ENCODE peak calls at places on chromosomes 16 and 17, in seven cellular contexts. A is RWPE2; V is BJ; F is PC-3; O is CD8-positive, alpha-beta memory T cell; G is AG10803; Y is GM12865. W is an unnamed sample.

GRCh38 chr16:1458336-1458976 is 14.1 kb upstream of the CCDC154 start:
- DNase-seq in A (peak), V (peak), F (no peak), O (no peak), G (peak), Y (peak), W (no peak)

GRCh38 chr16:1428511-1428910 is 2.4 kb upstream of the PERCC1 start:
- DNase-seq in A (peak), V (no peak), F (no peak), O (no peak), G (no peak), Y (peak), W (peak)

GRCh38 chr16:69861276-69862030 is 89.7 kb upstream of the CLEC18A start:
- DNase-seq in A (no peak), V (peak), F (no peak), O (no peak), G (peak), Y (no peak), W (no peak)

GRCh38 chr16:66552288-66553143 is at the start of gene CKLF:
- DNase-seq in A (peak), V (peak), F (peak), O (peak), G (peak), Y (peak), W (peak)

GRCh38 chr16:12185563-12185962 is 209.0 kb downstream of the SNX29 start:
- DNase-seq in A (no peak), V (no peak), F (no peak), O (no peak), G (no peak), Y (no peak), W (no peak)

GRCh38 chr16:15492091-15492740 is 57.8 kb downstream of the BMERB1 start:
- DNase-seq in A (no peak), V (no peak), F (no peak), O (no peak), G (no peak), Y (no peak), W (no peak)

GRCh38 chr16:31507929-31508705 is at the start of gene RUSF1:
- DNase-seq in A (peak), V (peak), F (peak), O (peak), G (peak), Y (peak), W (peak)

GRCh38 chr16:314351-314750 is 31.4 kb downstream of the PDIA2 start:
- DNase-seq in A (no peak), V (no peak), F (no peak), O (no peak), G (no peak), Y (no peak), W (no peak)

GRCh38 chr16:4847774-4848587 is 700 bp downstream of the UBN1 start:
- DNase-seq in A (no peak), V (no peak), F (peak), O (no peak), G (peak), Y (no peak), W (peak)

GRCh38 chr17:76371656-76372628 is 12.5 kb upstream of the SPHK1 start:
- DNase-seq in A (peak), V (peak), F (peak), O (no peak), G (peak), Y (no peak), W (peak)

GRCh38 chr16:74049027-74049426 is 247.6 kb upstream of the PSMD7 start:
- DNase-seq in A (no peak), V (no peak), F (no peak), O (no peak), G (no peak), Y (no peak), W (no peak)

GRCh38 chr17:12342609-12343248 is 322.1 kb downstream of the MAP2K4 start:
- DNase-seq in A (no peak), V (no peak), F (peak), O (no peak), G (no peak), Y (peak), W (peak)

GRCh38 chr17:22463110-22463850 is 771.0 kb downstream of the KCNJ18 start:
- DNase-seq in A (no peak), V (no peak), F (no peak), O (no peak), G (no peak), Y (no peak), W (peak)

GRCh38 chr17:45579529-45580495 is 89.3 kb upstream of the PLEKHM1 start:
- DNase-seq in A (no peak), V (no peak), F (no peak), O (no peak), G (no peak), Y (peak), W (no peak)

GRCh38 chr17:70875729-70876344 is 706.5 kb downstream of the KCNJ2 start:
- DNase-seq in A (no peak), V (no peak), F (no peak), O (no peak), G (peak), Y (no peak), W (no peak)

GRCh38 chr17:75250009-75250471 is 11.4 kb downstream of the GGA3 start:
- DNase-seq in A (no peak), V (no peak), F (no peak), O (peak), G (peak), Y (peak), W (peak)

GRCh38 chr17:27038676-27039075 is 255.2 kb upstream of the WSB1 start:
- DNase-seq in A (no peak), V (no peak), F (peak), O (no peak), G (no peak), Y (no peak), W (peak)

GRCh38 chr17:17499402-17500145 is 3.4 kb upstream of the RASD1 start:
- DNase-seq in A (peak), V (no peak), F (no peak), O (no peak), G (no peak), Y (no peak), W (no peak)

GRCh38 chr17:17204041-17204591 is 2.0 kb downstream of the PLD6 start:
- DNase-seq in A (no peak), V (no peak), F (no peak), O (no peak), G (no peak), Y (peak), W (no peak)

GRCh38 chr16:64540449-64540848 is 581.4 kb downstream of the CDH11 start:
- DNase-seq in A (no peak), V (no peak), F (no peak), O (no peak), G (no peak), Y (no peak), W (no peak)

GRCh38 chr16:89678258-89678657 is 8.2 kb upstream of the CDK10 start:
- DNase-seq in A (no peak), V (no peak), F (no peak), O (no peak), G (no peak), Y (no peak), W (peak)

GRCh38 chr17:14525551-14526455 is 224.9 kb downstream of the HS3ST3B1 start:
- DNase-seq in A (no peak), V (no peak), F (no peak), O (no peak), G (no peak), Y (no peak), W (no peak)

GRCh38 chr17:10748475-10749110 is 18.8 kb upstream of the TMEM220 start:
- DNase-seq in A (no peak), V (no peak), F (no peak), O (no peak), G (no peak), Y (no peak), W (no peak)

GRCh38 chr17:69874220-69874670 is 200.8 kb upstream of the KCNJ16 start:
- DNase-seq in A (no peak), V (peak), F (peak), O (no peak), G (peak), Y (no peak), W (no peak)

GRCh38 chr16:30949655-30950515 is 1.0 kb downstream of the ORAI3 start:
- DNase-seq in A (peak), V (peak), F (peak), O (no peak), G (peak), Y (peak), W (peak)

GRCh38 chr17:18324140-18325049 is 9.3 kb downstream of the SMCR8 start:
- DNase-seq in A (no peak), V (no peak), F (no peak), O (no peak), G (no peak), Y (no peak), W (no peak)

GRCh38 chr17:3916825-3917224 is 560 bp upstream of the P2RX1 start:
- DNase-seq in A (no peak), V (no peak), F (no peak), O (no peak), G (no peak), Y (no peak), W (no peak)

GRCh38 chr17:34252138-34252889 is 2.8 kb upstream of the CCL2 start:
- DNase-seq in A (no peak), V (peak), F (no peak), O (no peak), G (peak), Y (peak), W (no peak)

GRCh38 chr17:2138768-2139167 is 83.9 kb downstream of the HIC1 start:
- DNase-seq in A (no peak), V (no peak), F (no peak), O (no peak), G (peak), Y (peak), W (no peak)

GRCh38 chr17:81397314-81398169 is 2.3 kb downstream of the BAHCC1 start:
- DNase-seq in A (no peak), V (no peak), F (peak), O (no peak), G (peak), Y (no peak), W (no peak)

GRCh38 chr17:2122641-2123302 is 67.9 kb downstream of the HIC1 start:
- DNase-seq in A (no peak), V (no peak), F (no peak), O (no peak), G (peak), Y (no peak), W (no peak)

GRCh38 chr17:16872351-16872751 is 99.6 kb downstream of the TNFRSF13B start:
- DNase-seq in A (no peak), V (no peak), F (no peak), O (no peak), G (peak), Y (no peak), W (no peak)

GRCh38 chr16:66275795-66276428 is 90.6 kb upstream of the CDH5 start:
- DNase-seq in A (no peak), V (no peak), F (peak), O (no peak), G (peak), Y (peak), W (peak)

GRCh38 chr17:50210249-50211225 is 9.1 kb upstream of the COL1A1 start:
- DNase-seq in A (peak), V (peak), F (peak), O (no peak), G (peak), Y (no peak), W (no peak)

GRCh38 chr17:48636177-48637018 is 10.2 kb upstream of the HOXB9 start:
- DNase-seq in A (no peak), V (no peak), F (peak), O (peak), G (peak), Y (peak), W (peak)

GRCh38 chr17:54967621-54968258 is 714 bp downstream of the COX11 start:
- DNase-seq in A (no peak), V (no peak), F (peak), O (no peak), G (peak), Y (peak), W (peak)

GRCh38 chr16:84234656-84235285 is 5.0 kb downstream of the KCNG4 start:
- DNase-seq in A (no peak), V (no peak), F (no peak), O (no peak), G (no peak), Y (no peak), W (no peak)

GRCh38 chr16:24775455-24775854 is 46.0 kb downstream of the TNRC6A start:
- DNase-seq in A (no peak), V (no peak), F (peak), O (no peak), G (peak), Y (no peak), W (no peak)

GRCh38 chr16:67561501-67561823 is 864 bp upstream of the CTCF start:
- DNase-seq in A (no peak), V (no peak), F (no peak), O (no peak), G (no peak), Y (no peak), W (no peak)

GRCh38 chr16:67560827-67561342 is 1.4 kb upstream of the CTCF start:
- DNase-seq in A (no peak), V (no peak), F (peak), O (no peak), G (no peak), Y (peak), W (no peak)

GRCh38 chr16:67562526-67562917 is at the start of gene CTCF:
- DNase-seq in A (no peak), V (no peak), F (peak), O (peak), G (peak), Y (peak), W (peak)

GRCh38 chr16:67562918-67563707 is 787 bp downstream of the CTCF start:
- DNase-seq in A (no peak), V (no peak), F (peak), O (peak), G (peak), Y (peak), W (peak)

GRCh38 chr16:67561824-67562525 is 351 bp upstream of the CTCF start:
- DNase-seq in A (peak), V (peak), F (peak), O (peak), G (peak), Y (peak), W (peak)
- H3K4me3 ChIP-seq in A (peak), V (peak), F (peak), O (peak), G (peak), Y (peak), W (peak)

DNA sequence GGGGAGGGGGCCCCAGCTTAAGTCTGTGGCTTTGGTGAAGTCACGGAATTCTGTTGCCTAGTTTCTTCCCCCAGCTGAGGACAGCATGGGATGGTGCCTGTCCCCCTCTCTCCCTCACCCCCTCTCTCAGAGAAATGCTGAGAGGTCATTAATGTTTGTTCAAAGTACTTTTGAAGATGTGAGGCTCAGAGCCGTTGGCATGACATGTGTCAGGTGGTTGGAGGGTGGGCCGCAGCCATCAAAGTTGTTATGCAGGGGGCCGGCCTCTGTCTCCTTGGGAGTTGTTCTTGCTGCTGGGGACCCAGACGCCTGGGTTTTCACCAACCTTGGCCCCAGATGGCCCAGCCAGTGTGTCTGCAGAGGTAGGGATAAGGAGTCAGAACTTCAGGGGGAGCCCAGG is 3.0 kb downstream of the NKD1 start:
- DNase-seq in A (no peak), V (no peak), F (no peak), O (no peak), G (no peak), Y (no peak), W (no peak)
- H3K4me3 ChIP-seq in A (no peak), V (no peak), F (no peak), O (no peak), G (no peak), Y (no peak), W (no peak)

DNA sequence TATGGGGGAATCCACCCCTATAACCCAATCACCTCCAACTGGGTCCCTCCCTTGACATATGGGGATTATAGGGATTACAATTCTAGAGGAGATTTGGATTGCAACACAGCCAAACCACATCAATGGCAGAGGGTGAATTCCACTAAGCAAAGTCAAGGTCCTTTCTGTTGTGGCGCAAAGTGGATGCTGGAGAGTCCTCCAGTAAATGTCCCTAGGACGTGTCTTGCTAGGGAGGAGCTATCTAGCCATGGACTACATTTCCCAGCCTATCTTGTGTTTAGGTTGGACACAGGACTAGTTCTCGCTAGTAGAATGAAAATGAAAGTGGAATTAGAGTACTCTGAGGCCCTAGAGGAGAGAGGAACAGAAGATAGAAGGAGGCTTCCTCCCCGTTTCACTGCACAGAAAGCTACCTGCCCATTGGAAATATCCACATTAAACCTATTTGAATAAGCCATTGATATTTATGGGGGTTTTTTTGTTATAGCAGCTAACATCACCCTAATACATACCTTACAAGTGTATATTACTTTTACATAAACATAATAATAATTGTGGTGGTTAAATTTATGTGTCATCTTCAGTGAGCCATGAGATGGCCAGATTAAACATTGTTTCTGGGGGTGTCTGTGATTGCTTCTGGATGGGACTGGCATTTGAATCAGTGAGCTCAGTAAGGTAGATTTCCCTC is 56.7 kb upstream of the ERCC4 start:
- DNase-seq in A (no peak), V (no peak), F (no peak), O (no peak), G (no peak), Y (peak), W (no peak)
- H3K4me3 ChIP-seq in A (no peak), V (no peak), F (no peak), O (no peak), G (no peak), Y (no peak), W (no peak)

GRCh38 chr17:40560592-40561293 is 4.5 kb downstream of the CCR7 start:
- DNase-seq in A (no peak), V (no peak), F (no peak), O (peak), G (peak), Y (peak), W (peak)
- H3K4me3 ChIP-seq in A (no peak), V (no peak), F (no peak), O (peak), G (peak), Y (peak), W (no peak)